ENCODE peak calls at places on chromosomes 16 and 17, in seven cellular contexts. W is body of pancreas, J is H9, D is foreskin keratinocyte, O is colonic mucosa, I is stomach, C is brain microvascular endothelial cell. T is an unnamed sample.

GRCh38 chr17:62653002-62653830 is 25.7 kb downstream of the MRC2 start:
- DNase-seq in I (peak; percentile 63), W (peak; percentile 61), J (peak; percentile 95), C (no peak), D (no peak), O (peak; percentile 80), T (peak; percentile 91)

GRCh38 chr17:73429440-73430164 is 117.8 kb upstream of the CDC42EP4 start:
- DNase-seq in J (peak; percentile 91), O (peak; percentile 92), C (peak; percentile 69), W (peak; percentile 82), D (peak; percentile 49), I (peak; percentile 86), T (peak; percentile 92)

GRCh38 chr17:27654654-27655524 is 23.9 kb downstream of the LGALS9 start:
- DNase-seq in C (peak; percentile 60), D (peak; percentile 42), J (peak; percentile 96), I (peak; percentile 75), W (peak; percentile 76), O (peak; percentile 77), T (peak; percentile 90)

GRCh38 chr17:81641825-81642489 is 5.0 kb downstream of the TSPAN10 start:
- DNase-seq in C (peak; percentile 62), D (peak; percentile 70), J (no peak), W (no peak), O (no peak), I (no peak), T (no peak)

GRCh38 chr16:84029297-84030096 is 13.1 kb downstream of the SLC38A8 start:
- DNase-seq in O (no peak), C (no peak), D (no peak), I (no peak), W (no peak), J (no peak), T (no peak)

GRCh38 chr16:64892843-64893242 is 229.0 kb downstream of the CDH11 start:
- DNase-seq in O (no peak), I (no peak), D (peak; percentile 60), C (peak; percentile 91), W (no peak), J (no peak), T (no peak)

GRCh38 chr17:12256380-12256995 is 235.8 kb downstream of the MAP2K4 start:
- DNase-seq in O (peak; percentile 35), I (peak; percentile 53), W (peak; percentile 34), J (no peak), C (peak; percentile 43), D (peak; percentile 23), T (peak; percentile 52)

GRCh38 chr16:89721644-89722391 is 481 bp downstream of the ZNF276 start:
- DNase-seq in O (peak; percentile 75), C (peak; percentile 33), W (no peak), J (no peak), D (peak; percentile 56), I (peak; percentile 70), T (peak; percentile 63)

GRCh38 chr16:30187971-30188561 is 4.7 kb downstream of the CORO1A start:
- DNase-seq in C (no peak), W (peak; percentile 16), I (no peak), D (no peak), O (no peak), J (peak; percentile 29), T (no peak)

GRCh38 chr17:47621293-47622178 is 28.2 kb upstream of the KPNB1 start:
- DNase-seq in D (peak; percentile 87), W (no peak), J (peak; percentile 90), I (no peak), O (no peak), C (peak; percentile 92), T (no peak)

GRCh38 chr16:67470314-67470713 is 10.6 kb downstream of the ATP6V0D1 start:
- DNase-seq in J (no peak), I (peak; percentile 91), W (peak; percentile 87), C (no peak), O (peak; percentile 32), D (no peak), T (no peak)

GRCh38 chr17:47895254-47895855 is 681 bp upstream of the SP2 start:
- DNase-seq in J (no peak), I (peak; percentile 45), C (no peak), D (no peak), O (peak; percentile 55), W (peak; percentile 44), T (no peak)

GRCh38 chr17:29179232-29180036 is 764 bp downstream of the MYO18A start:
- DNase-seq in W (peak; percentile 79), D (peak; percentile 86), C (no peak), I (peak; percentile 90), J (peak; percentile 98), O (peak; percentile 95), T (no peak)

GRCh38 chr16:3752984-3753383 is 35.7 kb upstream of the TRAP1 start:
- DNase-seq in C (no peak), O (no peak), J (no peak), I (no peak), W (no peak), D (no peak), T (no peak)

GRCh38 chr16:87046235-87046634 is 271.0 kb downstream of the C16orf95 start:
- DNase-seq in O (no peak), D (no peak), I (no peak), W (no peak), C (no peak), J (no peak), T (no peak)

GRCh38 chr16:14485131-14485551 is 144.9 kb downstream of the PARN start:
- DNase-seq in D (no peak), O (no peak), I (no peak), C (no peak), W (no peak), J (no peak), T (no peak)
- TF ChIP-seq CTCF in D (no peak), O (no peak), I (no peak), C (no peak), W (no peak), J (no peak), T (no peak)

GRCh38 chr17:49612721-49613120 is 37.0 kb downstream of the NXPH3 start:
- DNase-seq in C (no peak), O (no peak), D (no peak), J (no peak), I (no peak), W (no peak), T (no peak)

GRCh38 chr17:49618112-49618611 is 42.5 kb downstream of the NXPH3 start:
- DNase-seq in J (no peak), D (no peak), I (no peak), C (no peak), W (no peak), O (no peak), T (no peak)

GRCh38 chr17:49616546-49617205 is 41.0 kb downstream of the NXPH3 start:
- DNase-seq in O (peak; percentile 28), J (no peak), D (no peak), W (peak; percentile 42), C (no peak), I (peak; percentile 52), T (no peak)

GRCh38 chr17:49610883-49611584 is 35.4 kb downstream of the NXPH3 start:
- DNase-seq in D (no peak), O (no peak), I (no peak), W (peak; percentile 44), J (no peak), C (no peak), T (no peak)

DNA sequence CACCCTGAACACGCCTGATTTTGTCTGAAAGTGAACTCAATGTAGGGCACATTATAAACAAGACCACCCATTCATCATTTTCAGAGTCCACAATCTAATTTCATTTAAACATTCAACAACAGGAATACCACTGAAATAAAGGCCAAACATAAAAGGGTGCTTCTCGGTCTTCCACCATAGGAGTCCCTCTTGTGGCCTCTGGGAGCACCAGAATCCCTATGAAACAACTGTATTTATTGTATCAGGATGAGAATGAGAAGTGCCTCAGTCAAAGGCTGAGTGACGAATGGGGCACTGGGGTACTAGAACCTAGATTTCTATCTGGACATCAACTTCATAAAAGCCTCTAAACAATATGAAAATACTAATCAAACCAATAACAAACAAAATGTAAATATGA is 40.4 kb downstream of the NXPH3 start:
- DNase-seq in W (no peak), O (no peak), C (no peak), I (no peak), D (no peak), J (no peak), T (no peak)
- TF ChIP-seq CTCF in W (no peak), O (no peak), C (peak; percentile 52), I (no peak), D (peak; percentile 41), J (peak; percentile 41), T (no peak)

GRCh38 chr16:66444049-66444481 is 17.0 kb downstream of the BEAN1 start:
- DNase-seq in W (no peak), J (peak; percentile 52), C (no peak), I (no peak), D (no peak), O (no peak), T (no peak)
- TF ChIP-seq CTCF in W (no peak), J (peak; percentile 39), C (peak; percentile 47), I (no peak), D (no peak), O (no peak), T (no peak)

DNA sequence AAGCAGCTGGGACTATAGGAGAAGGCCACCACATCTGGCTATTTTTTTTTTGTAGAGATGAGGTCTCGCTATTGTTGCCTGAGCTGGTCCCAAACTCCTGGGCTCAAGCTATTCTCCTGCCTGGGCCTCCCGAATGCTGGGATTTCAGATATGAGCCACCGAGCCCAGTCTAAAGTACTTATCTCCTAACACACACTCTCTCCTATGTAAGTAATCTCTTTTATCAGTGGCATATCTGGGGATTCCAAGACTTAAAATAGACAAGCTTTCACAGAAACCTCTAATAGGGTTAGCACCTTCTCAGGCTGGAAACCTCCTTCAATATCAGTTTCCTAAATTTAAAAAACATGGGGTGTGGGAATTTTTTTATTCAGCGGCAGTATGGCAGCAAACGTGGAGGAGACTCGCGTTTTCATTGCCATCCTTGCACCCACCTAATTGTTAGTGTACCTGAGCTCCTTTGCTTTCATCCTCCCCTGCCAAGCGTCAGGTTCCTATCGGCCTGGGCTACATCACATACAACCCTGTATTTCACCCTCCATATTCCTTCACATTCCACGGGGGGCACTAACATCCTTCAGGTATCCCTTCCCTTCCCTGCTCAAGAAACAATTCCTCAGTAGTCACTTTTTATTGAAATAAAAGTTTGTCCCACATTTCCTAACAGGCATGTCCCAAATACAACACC is 1.1 kb downstream of the EZH1 start:
- DNase-seq in C (no peak), J (no peak), I (no peak), W (no peak), O (no peak), D (no peak), T (no peak)
- TF ChIP-seq CTCF in C (peak; percentile 48), J (peak; percentile 30), I (no peak), W (no peak), O (no peak), D (peak; percentile 39), T (no peak)

DNA sequence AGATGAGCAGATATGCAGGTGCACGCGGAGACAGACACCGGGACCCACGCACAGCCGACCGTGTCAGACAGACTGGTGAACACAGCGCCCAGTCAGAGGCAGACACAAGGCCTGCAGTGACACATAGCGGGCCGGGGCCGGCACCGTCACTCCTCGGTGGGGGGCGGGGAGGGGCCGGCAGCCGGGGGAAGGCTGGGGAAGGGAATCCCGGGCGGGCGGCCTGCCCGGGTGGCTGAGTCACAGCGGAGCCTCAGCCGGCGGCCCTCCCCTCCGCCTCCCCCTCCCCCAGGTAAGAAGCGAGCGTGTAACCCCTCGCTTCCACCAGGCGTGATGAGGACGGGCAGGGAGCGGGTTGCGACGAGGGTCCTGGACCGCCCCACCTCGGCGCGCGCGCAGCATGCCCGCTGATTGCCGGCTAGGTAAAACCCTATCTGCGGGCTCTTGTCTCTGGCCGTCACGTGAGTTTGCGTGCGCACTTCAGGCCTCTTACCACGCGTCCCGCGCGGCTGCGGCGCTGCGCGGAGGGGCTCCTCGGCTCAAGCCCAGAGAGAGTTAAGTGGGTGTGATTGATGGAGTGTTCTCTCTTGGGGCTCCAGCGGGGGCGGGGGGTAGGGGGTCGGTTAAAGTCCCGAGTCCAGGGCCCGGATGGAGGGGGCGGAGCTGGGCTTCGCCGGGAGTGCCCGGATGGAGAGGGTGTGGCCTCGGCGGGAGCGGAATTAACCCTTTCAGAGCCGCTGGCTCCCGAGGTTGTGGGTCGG is 7.8 kb downstream of the KDM6B start:
- DNase-seq in C (peak; percentile 94), D (peak; percentile 85), W (peak; percentile 92), J (peak; percentile 96), O (peak; percentile 94), I (peak; percentile 91), T (peak; percentile 83)
- TF ChIP-seq CTCF in C (no peak), D (peak; percentile 56), W (peak; percentile 10), J (no peak), O (no peak), I (no peak), T (no peak)